ENCODE peak calls at places on chromosomes 11 and 22, in five cellular contexts. M is choroid plexus epithelial cell, E is CD14-positive monocyte, N is endothelial cell, W is nephron progenitor cell. L is an unnamed sample.

GRCh38 chr11:107857550-107858216 is 904 bp downstream of the SLC35F2 start:
- DNase-seq in N (peak; percentile 11), E (no peak), W (no peak), M (peak; percentile 22), L (no peak)

GRCh38 chr11:132205006-132205405 is 834.6 kb downstream of the NTM start:
- DNase-seq in N (no peak), E (no peak), W (no peak), M (no peak), L (no peak)

GRCh38 chr11:74673956-74674355 is 57.3 kb downstream of the CHRDL2 start:
- DNase-seq in W (no peak), E (no peak), M (no peak), N (no peak), L (no peak)

GRCh38 chr11:71946144-71946571 is 17.3 kb downstream of the RNF121 start:
- DNase-seq in W (no peak), M (peak; percentile 61), E (no peak), N (no peak), L (no peak)

GRCh38 chr22:31250740-31251330 is 38.7 kb downstream of the LIMK2 start:
- DNase-seq in W (no peak), N (no peak), M (no peak), E (no peak), L (no peak)

GRCh38 chr11:76251223-76251575 is 44.9 kb upstream of the WNT11 start:
- DNase-seq in N (no peak), E (no peak), W (no peak), M (no peak), L (no peak)

GRCh38 chr11:92596596-92597317 is 372.1 kb downstream of the FAT3 start:
- DNase-seq in W (no peak), M (peak; percentile 1), E (no peak), N (no peak), L (no peak)

GRCh38 chr11:2272241-2272945 is 2.0 kb upstream of the ASCL2 start:
- DNase-seq in W (no peak), E (no peak), N (peak; percentile 2), M (no peak), L (no peak)

GRCh38 chr22:50201191-50202129 is 649 bp downstream of the SELENOO start:
- DNase-seq in M (no peak), W (peak; percentile 52), E (no peak), N (no peak), L (no peak)

GRCh38 chr11:122306776-122307479 is 190.9 kb upstream of the BLID start:
- DNase-seq in E (no peak), W (no peak), N (no peak), M (no peak), L (no peak)

GRCh38 chr22:37820350-37820749 is 2.8 kb upstream of the GALR3 start:
- DNase-seq in W (no peak), E (no peak), M (no peak), N (no peak), L (no peak)

GRCh38 chr22:42757475-42757874 is 36.8 kb upstream of the A4GALT start:
- DNase-seq in N (no peak), W (no peak), M (peak; percentile 45), E (no peak), L (no peak)

GRCh38 chr11:10824888-10825287 is 16.2 kb upstream of the EIF4G2 start:
- DNase-seq in E (no peak), M (no peak), N (no peak), W (no peak), L (no peak)

GRCh38 chr11:108224908-108225786 is 2.3 kb downstream of the ATM start:
- DNase-seq in E (no peak), N (no peak), W (no peak), M (no peak), L (no peak)

GRCh38 chr11:19079643-19080440 is 19.3 kb upstream of the MRGPRX2 start:
- DNase-seq in E (no peak), N (no peak), M (peak; percentile 48), W (no peak), L (peak; percentile 86)

GRCh38 chr22:46064966-46065666 is 85.2 kb upstream of the PPARA start:
- DNase-seq in W (no peak), M (no peak), N (no peak), E (no peak), L (no peak)

GRCh38 chr11:113571531-113571930 is 96.3 kb upstream of the DRD2 start:
- DNase-seq in E (no peak), N (no peak), M (no peak), W (no peak), L (no peak)

GRCh38 chr22:49326558-49326957 is 501.1 kb downstream of the BRD1 start:
- DNase-seq in M (no peak), N (no peak), W (no peak), E (no peak), L (no peak)

GRCh38 chr11:8025816-8026215 is 38.7 kb downstream of the EIF3F start:
- DNase-seq in E (no peak), W (no peak), N (no peak), M (peak; percentile 80), L (no peak)

GRCh38 chr11:16925495-16926065 is 88.6 kb downstream of the PLEKHA7 start:
- DNase-seq in W (peak; percentile 68), N (peak; percentile 52), M (peak; percentile 21), E (no peak), L (no peak)

GRCh38 chr22:46245515-46245914 is 4.6 kb downstream of the CDPF1 start:
- DNase-seq in W (no peak), E (no peak), M (no peak), N (no peak), L (no peak)

GRCh38 chr11:46050652-46051051 is 70.6 kb downstream of the PHF21A start:
- DNase-seq in M (no peak), N (no peak), W (no peak), E (no peak), L (no peak)

DNA sequence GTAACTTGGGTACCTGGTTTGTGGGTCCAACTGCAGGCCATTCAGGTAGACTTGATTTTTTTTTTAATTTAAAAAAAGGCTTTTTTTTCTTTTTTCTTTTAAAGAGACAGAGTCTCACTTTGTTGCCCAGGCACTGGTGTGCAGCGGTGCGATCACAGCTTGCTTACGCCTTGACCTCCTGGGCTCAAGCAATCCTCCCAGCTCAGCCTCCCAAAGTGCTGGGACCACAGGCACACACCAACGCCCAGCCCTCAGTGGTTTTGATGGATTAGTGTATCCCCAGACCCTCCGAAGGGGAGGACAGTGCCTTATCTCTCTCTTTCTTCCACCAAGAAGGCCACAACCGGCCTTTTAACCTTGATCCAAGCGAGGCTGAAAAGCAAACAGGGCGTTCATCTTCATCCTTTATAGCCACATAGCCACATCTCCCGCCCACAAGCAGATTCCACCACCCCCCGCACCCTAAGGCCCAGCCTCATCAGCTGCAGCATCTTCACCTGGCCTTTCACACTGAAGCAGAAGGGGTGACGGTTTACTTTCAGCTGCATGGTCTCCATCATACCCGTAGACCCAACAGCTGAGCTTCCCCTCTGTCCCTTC is 17.6 kb upstream of the COMT start:
- DNase-seq in N (no peak), E (no peak), W (no peak), M (no peak), L (no peak)
- TF ChIP-seq CTCF in N (no peak), E (no peak), W (no peak), M (no peak), L (no peak)

DNA sequence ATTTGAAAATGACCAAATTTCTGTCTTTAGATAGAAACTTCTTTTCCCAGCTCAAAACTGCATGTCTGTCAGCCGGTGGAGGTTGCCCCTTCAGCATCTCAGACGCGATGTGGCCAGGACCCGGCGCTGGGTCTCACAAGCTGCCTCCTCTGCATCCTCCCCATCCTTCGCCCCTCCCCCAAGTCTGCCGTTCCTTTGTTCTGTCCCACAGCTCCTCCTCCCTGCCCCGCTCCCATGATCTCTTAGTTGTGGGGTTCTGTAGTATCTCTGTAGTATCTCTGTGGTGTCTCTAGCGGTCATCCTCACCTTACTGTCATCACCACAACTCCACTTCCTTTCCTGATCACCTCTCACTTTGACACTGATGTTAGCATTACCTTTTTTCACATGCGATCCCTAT is 49.9 kb downstream of the TRAF6 start:
- DNase-seq in N (no peak), W (no peak), E (no peak), M (no peak), L (no peak)
- TF ChIP-seq CTCF in N (no peak), W (no peak), E (no peak), M (no peak), L (no peak)

GRCh38 chr11:133947298-133947905 is 9.4 kb downstream of the IGSF9B start:
- DNase-seq in E (no peak), W (peak; percentile 81), N (peak; percentile 81), M (peak; percentile 39), L (no peak)
- TF ChIP-seq CTCF in E (no peak), W (peak; percentile 25), N (no peak), M (peak; percentile 26), L (peak; percentile 38)

DNA sequence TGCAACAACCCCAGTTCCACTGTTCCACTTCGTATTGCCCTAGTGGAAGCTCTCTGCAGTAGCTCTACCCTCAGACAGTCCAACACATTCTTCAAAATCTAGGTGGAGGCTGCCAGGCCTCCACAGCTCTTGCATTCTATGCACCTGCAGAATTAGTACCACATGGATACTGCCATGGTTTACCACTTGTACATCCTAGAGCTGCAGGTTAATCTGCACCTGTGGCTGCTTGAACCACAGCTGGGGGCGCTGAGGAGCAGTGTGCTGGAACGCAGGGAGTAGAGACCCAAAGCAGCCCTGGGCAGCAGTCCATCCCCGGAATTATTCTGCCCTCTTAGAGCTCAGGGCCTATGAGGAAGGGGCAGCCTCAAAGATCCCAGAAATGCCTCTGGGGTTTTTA is 4.3 kb upstream of the CTSC start:
- DNase-seq in N (no peak), E (no peak), W (peak; percentile 16), M (no peak), L (no peak)
- TF ChIP-seq CTCF in N (no peak), E (no peak), W (peak; percentile 12), M (no peak), L (no peak)

DNA sequence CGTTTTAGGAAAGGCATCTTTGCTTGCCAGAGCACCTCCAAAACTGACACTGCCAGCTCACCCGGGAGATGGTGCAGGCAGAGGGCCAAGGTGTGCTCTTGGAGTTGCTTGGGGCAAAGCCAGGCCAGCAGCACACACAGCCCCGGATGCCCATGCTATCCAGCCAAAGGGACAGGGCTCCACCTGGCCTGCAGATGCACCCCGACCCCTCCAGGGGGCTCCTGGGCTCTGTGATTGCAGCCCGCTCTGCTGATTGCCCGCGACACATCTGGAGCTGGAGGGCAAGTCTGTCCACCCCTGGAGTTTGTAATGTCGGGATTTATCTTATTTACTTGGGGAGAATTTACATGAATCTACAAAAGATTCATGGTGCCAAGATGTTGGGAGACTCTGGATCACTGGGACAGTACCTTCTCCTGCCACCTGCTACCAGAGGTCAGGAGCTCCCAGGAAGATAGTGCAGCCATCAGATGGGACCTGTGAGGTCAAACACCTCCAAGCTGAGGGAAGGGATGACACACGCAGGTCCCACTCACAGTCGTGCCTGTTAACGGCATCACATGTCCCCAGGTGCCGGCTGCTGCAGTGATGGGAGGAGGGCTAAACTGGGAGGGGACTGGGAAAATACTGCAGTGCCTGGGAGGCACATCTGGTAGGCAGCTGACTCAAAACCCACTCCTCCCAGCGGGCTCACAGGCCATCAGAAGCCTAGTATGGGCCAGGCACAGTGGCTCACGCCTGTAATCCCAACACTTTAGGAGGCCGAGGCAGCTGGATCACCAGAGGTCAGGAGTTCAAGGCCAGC is 17.2 kb downstream of the CBX7 start:
- DNase-seq in E (no peak), M (peak; percentile 48), N (peak; percentile 88), W (peak; percentile 82), L (no peak)
- TF ChIP-seq CTCF in E (peak; percentile 58), M (peak; percentile 76), N (peak; percentile 71), W (peak; percentile 82), L (peak; percentile 68)

GRCh38 chr11:692824-693414 is 2.1 kb downstream of the DEAF1 start:
- DNase-seq in E (no peak), M (no peak), W (no peak), N (no peak), L (no peak)
- TF ChIP-seq CTCF in E (no peak), M (no peak), W (no peak), N (no peak), L (no peak)

GRCh38 chr11:102592634-102593581 is 32.2 kb downstream of the MMP20 start:
- DNase-seq in N (no peak), E (no peak), W (no peak), M (peak; percentile 55), L (no peak)
- TF ChIP-seq CTCF in N (peak; percentile 80), E (peak; percentile 61), W (peak; percentile 62), M (peak; percentile 71), L (peak; percentile 64)

L was measured in BJ.